ENCODE peak calls at places on chromosomes 7 and 10, in six cellular contexts. One of them, this sample, is unnamed.
A peak's percentile ranks its signal among the peaks of the same experiment; 100 is the strongest.

GRCh38 chr7:42573904-42574692 is 337.1 kb upstream of the GLI3 start:
- DNase-seq in hepatocyte: peak; percentile 11
- DNase-seq in mucosa of descending colon: no peak
- DNase-seq in AG04450: no peak
- DNase-seq in adrenal gland: no peak
- DNase-seq in fibroblast of mammary gland: no peak
- DNase-seq in this sample: no peak

GRCh38 chr10:69394020-69394419 is 22.7 kb downstream of the TACR2 start:
- DNase-seq in adrenal gland: no peak
- DNase-seq in fibroblast of mammary gland: no peak
- DNase-seq in mucosa of descending colon: no peak
- DNase-seq in hepatocyte: no peak
- DNase-seq in AG04450: no peak
- DNase-seq in this sample: no peak

GRCh38 chr10:119444866-119445265 is 97.7 kb downstream of the RGS10 start:
- DNase-seq in mucosa of descending colon: no peak
- DNase-seq in AG04450: no peak
- DNase-seq in fibroblast of mammary gland: no peak
- DNase-seq in hepatocyte: no peak
- DNase-seq in adrenal gland: no peak
- DNase-seq in this sample: no peak

GRCh38 chr7:47378728-47379395 is 203.0 kb downstream of the TNS3 start:
- DNase-seq in AG04450: no peak
- DNase-seq in mucosa of descending colon: no peak
- DNase-seq in fibroblast of mammary gland: no peak
- DNase-seq in hepatocyte: no peak
- DNase-seq in adrenal gland: no peak
- DNase-seq in this sample: no peak

GRCh38 chr10:49242604-49243003 is 54.4 kb upstream of the TMEM273 start:
- DNase-seq in fibroblast of mammary gland: no peak
- DNase-seq in AG04450: no peak
- DNase-seq in mucosa of descending colon: no peak
- DNase-seq in hepatocyte: no peak
- DNase-seq in adrenal gland: peak; percentile 76
- DNase-seq in this sample: no peak

GRCh38 chr7:130290745-130291144 is 2.2 kb upstream of the CPA4 start:
- DNase-seq in mucosa of descending colon: no peak
- DNase-seq in adrenal gland: no peak
- DNase-seq in AG04450: peak; percentile 27
- DNase-seq in fibroblast of mammary gland: peak; percentile 68
- DNase-seq in hepatocyte: no peak
- DNase-seq in this sample: no peak

GRCh38 chr10:71260622-71261325 is 48.4 kb downstream of the UNC5B start:
- DNase-seq in AG04450: peak; percentile 88
- DNase-seq in adrenal gland: no peak
- DNase-seq in fibroblast of mammary gland: peak; percentile 92
- DNase-seq in hepatocyte: peak; percentile 75
- DNase-seq in mucosa of descending colon: no peak
- DNase-seq in this sample: no peak

GRCh38 chr10:22252801-22253577 is 35.2 kb upstream of the EBLN1 start:
- DNase-seq in hepatocyte: peak; percentile 15
- DNase-seq in fibroblast of mammary gland: no peak
- DNase-seq in adrenal gland: peak; percentile 35
- DNase-seq in mucosa of descending colon: peak; percentile 39
- DNase-seq in AG04450: no peak
- DNase-seq in this sample: peak; percentile 85

GRCh38 chr10:132434405-132435005 is 37.5 kb downstream of the PWWP2B start:
- DNase-seq in mucosa of descending colon: peak; percentile 75
- DNase-seq in hepatocyte: no peak
- DNase-seq in fibroblast of mammary gland: no peak
- DNase-seq in adrenal gland: peak; percentile 81
- DNase-seq in AG04450: no peak
- DNase-seq in this sample: peak; percentile 95

GRCh38 chr7:55965805-55966421 is 1.5 kb downstream of the NIPSNAP2 start:
- DNase-seq in AG04450: no peak
- DNase-seq in mucosa of descending colon: no peak
- DNase-seq in hepatocyte: no peak
- DNase-seq in adrenal gland: peak; percentile 91
- DNase-seq in fibroblast of mammary gland: peak; percentile 85
- DNase-seq in this sample: no peak

GRCh38 chr10:124612611-124613498 is 131.3 kb downstream of the FAM53B start:
- DNase-seq in AG04450: no peak
- DNase-seq in fibroblast of mammary gland: peak; percentile 63
- DNase-seq in adrenal gland: peak; percentile 61
- DNase-seq in hepatocyte: no peak
- DNase-seq in mucosa of descending colon: no peak
- DNase-seq in this sample: no peak

GRCh38 chr7:351256-351655 is 61.3 kb downstream of the FOXL3 start:
- DNase-seq in AG04450: no peak
- DNase-seq in mucosa of descending colon: no peak
- DNase-seq in adrenal gland: peak; percentile 26
- DNase-seq in hepatocyte: no peak
- DNase-seq in fibroblast of mammary gland: no peak
- DNase-seq in this sample: no peak

GRCh38 chr10:67839957-67840356 is 2.0 kb upstream of the DNAJC12 start:
- DNase-seq in fibroblast of mammary gland: peak; percentile 66
- DNase-seq in adrenal gland: no peak
- DNase-seq in hepatocyte: no peak
- DNase-seq in mucosa of descending colon: no peak
- DNase-seq in AG04450: no peak
- DNase-seq in this sample: no peak

GRCh38 chr10:15789793-15790525 is 70.2 kb upstream of the ITGA8 start:
- DNase-seq in adrenal gland: no peak
- DNase-seq in AG04450: peak; percentile 73
- DNase-seq in fibroblast of mammary gland: peak; percentile 96
- DNase-seq in mucosa of descending colon: no peak
- DNase-seq in hepatocyte: no peak
- DNase-seq in this sample: no peak

GRCh38 chr10:6771361-6771760 is 191.3 kb upstream of the PRKCQ start:
- DNase-seq in hepatocyte: no peak
- DNase-seq in adrenal gland: no peak
- DNase-seq in AG04450: no peak
- DNase-seq in fibroblast of mammary gland: no peak
- DNase-seq in mucosa of descending colon: no peak
- DNase-seq in this sample: no peak

GRCh38 chr7:498678-499641 is 20.7 kb downstream of the PDGFA start:
- DNase-seq in AG04450: no peak
- DNase-seq in mucosa of descending colon: no peak
- DNase-seq in adrenal gland: no peak
- DNase-seq in fibroblast of mammary gland: no peak
- DNase-seq in hepatocyte: no peak
- DNase-seq in this sample: no peak

GRCh38 chr10:98425511-98426352 is 10.8 kb upstream of the PYROXD2 start:
- DNase-seq in AG04450: no peak
- DNase-seq in mucosa of descending colon: peak; percentile 54
- DNase-seq in hepatocyte: peak; percentile 53
- DNase-seq in fibroblast of mammary gland: peak; percentile 47
- DNase-seq in adrenal gland: peak; percentile 55
- DNase-seq in this sample: no peak

GRCh38 chr7:75951506-75951905 is 36.6 kb downstream of the POR start:
- DNase-seq in fibroblast of mammary gland: peak; percentile 89
- DNase-seq in mucosa of descending colon: no peak
- DNase-seq in adrenal gland: peak; percentile 69
- DNase-seq in hepatocyte: peak; percentile 55
- DNase-seq in AG04450: peak; percentile 13
- DNase-seq in this sample: peak; percentile 58

DNA sequence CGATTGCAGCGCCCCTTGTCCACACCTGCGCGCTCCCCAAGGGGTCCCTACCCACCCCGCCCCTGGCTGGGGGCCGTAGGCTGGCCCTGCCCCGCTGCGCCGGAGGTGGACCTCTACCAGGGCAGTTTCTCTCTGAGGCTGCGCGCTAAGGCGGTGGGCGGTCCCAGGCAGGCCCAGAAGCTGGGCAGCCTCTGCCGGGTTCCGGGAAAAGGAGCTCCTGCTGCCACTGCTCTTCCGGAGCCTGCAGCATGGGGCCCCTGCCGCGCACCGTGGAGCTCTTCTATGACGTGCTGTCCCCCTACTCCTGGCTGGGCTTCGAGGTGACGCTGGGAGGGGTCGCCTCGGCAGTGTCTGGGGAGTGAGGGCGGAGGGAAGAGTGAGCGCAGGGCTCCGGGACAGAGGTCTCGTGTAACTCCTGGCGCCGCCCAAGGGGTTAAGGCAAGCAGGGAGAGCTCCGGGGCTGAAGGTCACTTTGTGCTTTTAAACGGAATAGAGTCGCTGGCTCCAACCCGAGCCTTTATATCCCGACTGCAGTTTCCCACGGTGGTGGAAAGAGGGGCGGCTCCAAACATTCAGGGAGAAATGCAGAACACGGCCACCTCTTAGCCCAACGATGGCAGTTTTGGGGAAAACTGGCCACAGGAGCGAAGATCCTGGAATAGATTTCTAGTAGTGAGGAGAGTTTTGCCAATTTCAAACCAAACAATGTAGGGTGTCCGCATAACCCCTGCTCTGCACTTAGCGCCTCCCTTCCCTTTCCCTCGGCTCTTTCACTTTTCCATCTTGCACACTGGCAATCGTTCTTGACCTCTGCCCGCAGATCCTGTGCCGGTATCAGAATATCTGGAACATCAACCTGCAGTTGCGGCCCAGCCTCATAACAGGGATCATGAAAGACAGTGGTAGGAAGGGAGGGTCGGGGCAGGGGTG is at the start of gene GSTK1:
- DNase-seq in mucosa of descending colon: peak; percentile 89
- DNase-seq in fibroblast of mammary gland: peak; percentile 51
- DNase-seq in adrenal gland: peak; percentile 81
- DNase-seq in hepatocyte: peak; percentile 90
- DNase-seq in AG04450: peak; percentile 16
- DNase-seq in this sample: peak; percentile 91
- TF ChIP-seq CTCF in mucosa of descending colon: no peak
- TF ChIP-seq CTCF in fibroblast of mammary gland: no peak
- TF ChIP-seq CTCF in adrenal gland: no peak
- TF ChIP-seq CTCF in hepatocyte: no peak
- TF ChIP-seq CTCF in AG04450: no peak
- TF ChIP-seq CTCF in this sample: no peak

GRCh38 chr10:128185627-128186026 is 59.4 kb upstream of the MKI67 start:
- DNase-seq in mucosa of descending colon: no peak
- DNase-seq in hepatocyte: no peak
- DNase-seq in fibroblast of mammary gland: no peak
- DNase-seq in AG04450: no peak
- DNase-seq in adrenal gland: no peak
- DNase-seq in this sample: no peak

GRCh38 chr10:128187788-128188185 is 61.6 kb upstream of the MKI67 start:
- DNase-seq in hepatocyte: no peak
- DNase-seq in mucosa of descending colon: no peak
- DNase-seq in adrenal gland: no peak
- DNase-seq in fibroblast of mammary gland: no peak
- DNase-seq in AG04450: no peak
- DNase-seq in this sample: no peak

GRCh38 chr10:128191847-128192246 is 65.6 kb upstream of the MKI67 start:
- DNase-seq in hepatocyte: no peak
- DNase-seq in fibroblast of mammary gland: no peak
- DNase-seq in adrenal gland: no peak
- DNase-seq in AG04450: no peak
- DNase-seq in mucosa of descending colon: peak; percentile 28
- DNase-seq in this sample: no peak

GRCh38 chr10:128189176-128189575 is 63.0 kb upstream of the MKI67 start:
- DNase-seq in AG04450: no peak
- DNase-seq in hepatocyte: no peak
- DNase-seq in adrenal gland: no peak
- DNase-seq in mucosa of descending colon: no peak
- DNase-seq in fibroblast of mammary gland: no peak
- DNase-seq in this sample: no peak

GRCh38 chr10:128186959-128187787 is 61.0 kb upstream of the MKI67 start:
- DNase-seq in hepatocyte: no peak
- DNase-seq in adrenal gland: no peak
- DNase-seq in mucosa of descending colon: no peak
- DNase-seq in fibroblast of mammary gland: no peak
- DNase-seq in AG04450: no peak
- DNase-seq in this sample: no peak
- TF ChIP-seq CTCF in hepatocyte: no peak
- TF ChIP-seq CTCF in adrenal gland: no peak
- TF ChIP-seq CTCF in mucosa of descending colon: no peak
- TF ChIP-seq CTCF in fibroblast of mammary gland: no peak
- TF ChIP-seq CTCF in AG04450: no peak
- TF ChIP-seq CTCF in this sample: no peak

GRCh38 chr10:45592432-45592831 is 80.1 kb downstream of the ZFAND4 start:
- DNase-seq in hepatocyte: no peak
- DNase-seq in mucosa of descending colon: no peak
- DNase-seq in AG04450: no peak
- DNase-seq in adrenal gland: no peak
- DNase-seq in fibroblast of mammary gland: no peak
- DNase-seq in this sample: no peak

GRCh38 chr10:45593938-45594275 is 78.7 kb downstream of the ZFAND4 start:
- DNase-seq in mucosa of descending colon: no peak
- DNase-seq in AG04450: no peak
- DNase-seq in adrenal gland: no peak
- DNase-seq in fibroblast of mammary gland: no peak
- DNase-seq in hepatocyte: no peak
- DNase-seq in this sample: no peak

GRCh38 chr10:45596556-45596955 is 76.0 kb downstream of the ZFAND4 start:
- DNase-seq in adrenal gland: no peak
- DNase-seq in mucosa of descending colon: no peak
- DNase-seq in fibroblast of mammary gland: no peak
- DNase-seq in AG04450: no peak
- DNase-seq in hepatocyte: no peak
- DNase-seq in this sample: no peak

GRCh38 chr10:45592926-45593325 is 79.6 kb downstream of the ZFAND4 start:
- DNase-seq in hepatocyte: no peak
- DNase-seq in adrenal gland: no peak
- DNase-seq in fibroblast of mammary gland: no peak
- DNase-seq in mucosa of descending colon: no peak
- DNase-seq in AG04450: no peak
- DNase-seq in this sample: no peak

DNA sequence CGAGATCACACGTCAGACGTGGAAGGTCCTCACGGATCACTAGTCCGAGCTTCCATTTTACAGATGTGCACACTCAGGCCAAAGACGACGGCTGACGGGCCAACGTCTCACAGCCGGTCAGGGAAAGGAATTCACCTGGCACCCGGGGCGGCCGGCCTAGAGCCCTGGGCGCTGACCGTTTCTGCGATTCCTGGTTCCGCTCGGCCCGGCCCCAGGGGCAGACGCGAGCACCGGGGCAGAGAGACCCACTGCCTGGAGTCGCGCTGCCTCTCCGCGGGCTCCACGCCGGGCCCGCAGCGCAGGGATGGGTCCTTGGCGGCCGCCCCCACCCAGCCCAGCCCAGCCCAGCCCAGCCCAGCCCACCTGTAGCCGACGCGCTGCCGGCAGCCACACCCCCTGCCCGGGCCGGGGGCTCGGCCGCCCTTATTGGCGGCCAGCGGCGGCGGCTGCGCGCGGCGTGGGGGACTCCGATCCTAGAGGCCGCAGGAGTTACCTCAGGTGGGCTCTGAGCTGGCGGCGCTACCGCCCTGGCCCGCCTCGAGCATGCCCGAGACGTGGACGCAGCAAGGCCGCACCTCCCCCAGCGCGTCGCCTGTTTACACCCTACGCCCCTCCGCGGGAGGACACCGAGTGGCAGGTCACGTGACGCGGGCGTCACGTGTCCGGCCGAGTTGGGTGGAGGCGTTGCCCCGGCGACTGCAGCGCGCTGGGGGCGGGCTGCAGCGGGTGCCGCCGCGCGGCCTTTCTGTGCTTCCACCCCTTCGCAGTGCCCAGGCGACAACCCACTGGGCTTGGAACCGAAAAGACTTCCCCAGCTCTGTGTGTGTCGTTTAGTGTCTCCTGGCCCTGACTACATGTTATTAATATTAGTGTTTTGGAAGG is 78.1 kb downstream of the ZFAND4 start:
- DNase-seq in adrenal gland: peak; percentile 96
- DNase-seq in mucosa of descending colon: peak; percentile 94
- DNase-seq in hepatocyte: peak; percentile 98
- DNase-seq in AG04450: peak; percentile 75
- DNase-seq in fibroblast of mammary gland: peak; percentile 88
- DNase-seq in this sample: peak; percentile 97
- TF ChIP-seq CTCF in adrenal gland: no peak
- TF ChIP-seq CTCF in mucosa of descending colon: no peak
- TF ChIP-seq CTCF in hepatocyte: no peak
- TF ChIP-seq CTCF in AG04450: no peak
- TF ChIP-seq CTCF in fibroblast of mammary gland: no peak
- TF ChIP-seq CTCF in this sample: no peak

GRCh38 chr10:128369101-128369650 is 243.0 kb upstream of the MKI67 start:
- DNase-seq in adrenal gland: no peak
- DNase-seq in hepatocyte: no peak
- DNase-seq in fibroblast of mammary gland: no peak
- DNase-seq in mucosa of descending colon: no peak
- DNase-seq in AG04450: no peak
- DNase-seq in this sample: no peak
- TF ChIP-seq CTCF in adrenal gland: no peak
- TF ChIP-seq CTCF in hepatocyte: no peak
- TF ChIP-seq CTCF in fibroblast of mammary gland: no peak
- TF ChIP-seq CTCF in mucosa of descending colon: no peak
- TF ChIP-seq CTCF in AG04450: no peak
- TF ChIP-seq CTCF in this sample: no peak

This sample was measured in left lung.